ENCODE peak calls at places on chromosomes 13 and 19, in five cellular contexts. One of them, this sample, is unnamed.
A peak's percentile ranks its signal among the peaks of the same experiment; 100 is the strongest.

GRCh38 chr13:25966086-25966485 is 85.7 kb downstream of the SHISA2 start:
- DNase-seq in H1: no peak
- DNase-seq in GM12891: no peak
- DNase-seq in GM12878: no peak
- DNase-seq in K562: peak; percentile 6
- DNase-seq in this sample: no peak

GRCh38 chr19:19120308-19121156 is 17.7 kb downstream of the TMEM161A start:
- DNase-seq in H1: peak; percentile 99
- DNase-seq in GM12891: no peak
- DNase-seq in GM12878: no peak
- DNase-seq in K562: peak; percentile 99
- DNase-seq in this sample: no peak

GRCh38 chr19:16371540-16371986 is 46.9 kb downstream of the KLF2 start:
- DNase-seq in H1: no peak
- DNase-seq in GM12891: peak; percentile 67
- DNase-seq in GM12878: peak; percentile 79
- DNase-seq in K562: peak; percentile 75
- DNase-seq in this sample: peak; percentile 71

GRCh38 chr13:78187781-78188180 is 269.1 kb upstream of the EDNRB start:
- DNase-seq in H1: no peak
- DNase-seq in GM12891: no peak
- DNase-seq in GM12878: no peak
- DNase-seq in K562: no peak
- DNase-seq in this sample: no peak

GRCh38 chr19:39083983-39084731 is at the start of gene ACP7:
- DNase-seq in H1: no peak
- DNase-seq in GM12891: no peak
- DNase-seq in GM12878: no peak
- DNase-seq in K562: no peak
- DNase-seq in this sample: no peak

GRCh38 chr13:84609716-84610115 is 727.4 kb upstream of the SLITRK1 start:
- DNase-seq in H1: no peak
- DNase-seq in GM12891: no peak
- DNase-seq in GM12878: no peak
- DNase-seq in K562: no peak
- DNase-seq in this sample: no peak

GRCh38 chr19:11405846-11406643 is 13.1 kb downstream of the RGL3 start:
- DNase-seq in H1: no peak
- DNase-seq in GM12891: no peak
- DNase-seq in GM12878: no peak
- DNase-seq in K562: no peak
- DNase-seq in this sample: no peak

GRCh38 chr13:41985788-41986508 is 25.0 kb upstream of the VWA8 start:
- DNase-seq in H1: no peak
- DNase-seq in GM12891: no peak
- DNase-seq in GM12878: no peak
- DNase-seq in K562: no peak
- DNase-seq in this sample: no peak

GRCh38 chr13:40336228-40337221 is 329.9 kb downstream of the FOXO1 start:
- DNase-seq in H1: no peak
- DNase-seq in GM12891: no peak
- DNase-seq in GM12878: no peak
- DNase-seq in K562: no peak
- DNase-seq in this sample: no peak

GRCh38 chr13:75175575-75175974 is 306.4 kb downstream of the TBC1D4 start:
- DNase-seq in H1: no peak
- DNase-seq in GM12891: no peak
- DNase-seq in GM12878: no peak
- DNase-seq in K562: no peak
- DNase-seq in this sample: no peak

GRCh38 chr13:71968025-71968424 is 101.0 kb upstream of the DACH1 start:
- DNase-seq in H1: peak; percentile 53
- DNase-seq in GM12891: no peak
- DNase-seq in GM12878: no peak
- DNase-seq in K562: no peak
- DNase-seq in this sample: no peak

GRCh38 chr19:8577247-8577646 is at the start of gene MYO1F:
- DNase-seq in H1: no peak
- DNase-seq in GM12891: no peak
- DNase-seq in GM12878: no peak
- DNase-seq in K562: peak; percentile 58
- DNase-seq in this sample: no peak

GRCh38 chr19:47663911-47664771 is 49.1 kb upstream of the EHD2 start:
- DNase-seq in H1: no peak
- DNase-seq in GM12891: no peak
- DNase-seq in GM12878: no peak
- DNase-seq in K562: peak; percentile 71
- DNase-seq in this sample: no peak

DNA sequence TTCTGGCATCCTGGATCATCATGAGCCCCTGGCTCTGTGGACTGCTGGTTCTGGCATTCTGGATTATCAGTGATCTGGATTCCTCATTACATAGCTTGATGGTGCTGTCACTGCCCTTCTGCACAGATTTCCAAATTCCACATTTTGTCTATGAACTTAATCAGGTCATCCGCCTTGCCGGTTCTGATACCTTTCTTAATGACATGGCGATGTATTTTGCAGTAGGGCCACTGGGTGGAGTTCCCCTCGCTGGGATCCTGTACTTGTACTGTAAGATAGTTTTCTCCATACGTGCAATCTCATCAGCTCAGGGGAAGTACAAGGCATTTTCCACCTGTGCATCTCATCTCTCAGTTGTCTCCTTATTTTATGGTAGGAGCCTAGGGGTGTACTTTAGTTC is 24.4 kb upstream of the OR7C2 start:
- DNase-seq in H1: no peak
- DNase-seq in GM12891: no peak
- DNase-seq in GM12878: no peak
- DNase-seq in K562: no peak
- DNase-seq in this sample: no peak
- TF ChIP-seq TAF1 in H1: no peak
- TF ChIP-seq TAF1 in GM12891: no peak
- TF ChIP-seq TAF1 in GM12878: no peak
- TF ChIP-seq TAF1 in K562: no peak
- TF ChIP-seq TAF1 in this sample: no peak

GRCh38 chr19:3682286-3682685 is 18.0 kb downstream of the PIP5K1C start:
- DNase-seq in H1: no peak
- DNase-seq in GM12891: no peak
- DNase-seq in GM12878: no peak
- DNase-seq in K562: no peak
- DNase-seq in this sample: no peak

GRCh38 chr19:3680939-3681338 is 19.3 kb downstream of the PIP5K1C start:
- DNase-seq in H1: no peak
- DNase-seq in GM12891: no peak
- DNase-seq in GM12878: no peak
- DNase-seq in K562: no peak
- DNase-seq in this sample: no peak

GRCh38 chr19:3683866-3684816 is 16.1 kb downstream of the PIP5K1C start:
- DNase-seq in H1: no peak
- DNase-seq in GM12891: peak; percentile 75
- DNase-seq in GM12878: no peak
- DNase-seq in K562: peak; percentile 79
- DNase-seq in this sample: peak; percentile 70

GRCh38 chr19:3683405-3683865 is 16.8 kb downstream of the PIP5K1C start:
- DNase-seq in H1: peak; percentile 79
- DNase-seq in GM12891: no peak
- DNase-seq in GM12878: no peak
- DNase-seq in K562: peak; percentile 70
- DNase-seq in this sample: no peak

GRCh38 chr19:3682741-3683404 is 17.4 kb downstream of the PIP5K1C start:
- DNase-seq in H1: no peak
- DNase-seq in GM12891: no peak
- DNase-seq in GM12878: no peak
- DNase-seq in K562: peak; percentile 67
- DNase-seq in this sample: no peak
- TF ChIP-seq TAF1 in H1: no peak
- TF ChIP-seq TAF1 in GM12891: no peak
- TF ChIP-seq TAF1 in GM12878: no peak
- TF ChIP-seq TAF1 in K562: no peak
- TF ChIP-seq TAF1 in this sample: no peak

GRCh38 chr19:15161028-15161984 is 39.5 kb downstream of the NOTCH3 start:
- DNase-seq in H1: no peak
- DNase-seq in GM12891: peak; percentile 66
- DNase-seq in GM12878: no peak
- DNase-seq in K562: peak; percentile 72
- DNase-seq in this sample: no peak
- TF ChIP-seq TAF1 in H1: no peak
- TF ChIP-seq TAF1 in GM12891: no peak
- TF ChIP-seq TAF1 in GM12878: no peak
- TF ChIP-seq TAF1 in K562: no peak
- TF ChIP-seq TAF1 in this sample: no peak

GRCh38 chr13:27360562-27360961 is 63.9 kb upstream of the GTF3A start:
- DNase-seq in H1: no peak
- DNase-seq in GM12891: no peak
- DNase-seq in GM12878: no peak
- DNase-seq in K562: no peak
- DNase-seq in this sample: no peak
- TF ChIP-seq TAF1 in H1: no peak
- TF ChIP-seq TAF1 in GM12891: no peak
- TF ChIP-seq TAF1 in GM12878: no peak
- TF ChIP-seq TAF1 in K562: no peak
- TF ChIP-seq TAF1 in this sample: no peak

GRCh38 chr13:91721413-91721812 is 323.0 kb downstream of the GPC5 start:
- DNase-seq in H1: no peak
- DNase-seq in GM12891: no peak
- DNase-seq in GM12878: peak; percentile 3
- DNase-seq in K562: no peak
- DNase-seq in this sample: no peak
- TF ChIP-seq TAF1 in H1: no peak
- TF ChIP-seq TAF1 in GM12891: no peak
- TF ChIP-seq TAF1 in GM12878: no peak
- TF ChIP-seq TAF1 in K562: no peak
- TF ChIP-seq TAF1 in this sample: no peak

GRCh38 chr19:53311897-53312296 is 21.7 kb upstream of the ZNF845 start:
- DNase-seq in H1: no peak
- DNase-seq in GM12891: no peak
- DNase-seq in GM12878: no peak
- DNase-seq in K562: no peak
- DNase-seq in this sample: no peak

GRCh38 chr19:53311044-53311443 is 22.5 kb upstream of the ZNF845 start:
- DNase-seq in H1: no peak
- DNase-seq in GM12891: no peak
- DNase-seq in GM12878: no peak
- DNase-seq in K562: no peak
- DNase-seq in this sample: no peak

DNA sequence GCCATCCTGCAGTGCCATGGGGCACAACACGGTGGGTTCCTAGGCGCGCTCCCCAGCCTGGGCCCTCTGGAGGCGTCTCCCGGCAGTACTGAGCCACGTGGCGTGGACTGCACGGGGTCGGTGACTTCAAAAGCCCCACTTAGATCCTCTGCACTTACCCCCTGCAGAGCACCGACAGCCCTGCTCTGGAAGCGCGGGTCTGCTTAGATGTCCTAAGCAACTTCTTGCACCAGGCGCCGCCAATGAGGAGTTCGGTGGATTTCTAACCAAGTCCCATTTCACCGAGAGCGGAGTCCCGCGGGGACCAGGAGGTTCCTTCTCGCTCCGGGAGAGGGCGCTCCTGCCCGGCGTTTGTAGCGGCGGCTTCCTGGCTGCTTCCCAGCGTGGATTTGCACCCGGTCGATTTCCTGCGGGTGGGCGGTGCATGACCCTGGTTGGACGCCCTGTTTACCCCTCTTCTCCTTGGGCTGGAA is 25.2 kb upstream of the ZNF845 start:
- DNase-seq in H1: peak; percentile 56
- DNase-seq in GM12891: no peak
- DNase-seq in GM12878: no peak
- DNase-seq in K562: peak; percentile 23
- DNase-seq in this sample: no peak
- TF ChIP-seq TAF1 in H1: no peak
- TF ChIP-seq TAF1 in GM12891: no peak
- TF ChIP-seq TAF1 in GM12878: no peak
- TF ChIP-seq TAF1 in K562: no peak
- TF ChIP-seq TAF1 in this sample: no peak

GRCh38 chr13:36630181-36630806 is 43.5 kb upstream of the SERTM1 start:
- DNase-seq in H1: no peak
- DNase-seq in GM12891: no peak
- DNase-seq in GM12878: no peak
- DNase-seq in K562: no peak
- DNase-seq in this sample: no peak
- TF ChIP-seq TAF1 in H1: no peak
- TF ChIP-seq TAF1 in GM12891: no peak
- TF ChIP-seq TAF1 in GM12878: no peak
- TF ChIP-seq TAF1 in K562: no peak
- TF ChIP-seq TAF1 in this sample: no peak

GRCh38 chr13:38763446-38764381 is 76.8 kb downstream of the FREM2 start:
- DNase-seq in H1: peak; percentile 19
- DNase-seq in GM12891: no peak
- DNase-seq in GM12878: no peak
- DNase-seq in K562: peak; percentile 24
- DNase-seq in this sample: no peak
- TF ChIP-seq TAF1 in H1: no peak
- TF ChIP-seq TAF1 in GM12891: no peak
- TF ChIP-seq TAF1 in GM12878: no peak
- TF ChIP-seq TAF1 in K562: no peak
- TF ChIP-seq TAF1 in this sample: no peak

GRCh38 chr19:5915782-5916165 is 1.7 kb downstream of the CAPS start:
- DNase-seq in H1: no peak
- DNase-seq in GM12891: no peak
- DNase-seq in GM12878: no peak
- DNase-seq in K562: no peak
- DNase-seq in this sample: no peak

GRCh38 chr19:5916201-5916708 is 2.2 kb downstream of the CAPS start:
- DNase-seq in H1: no peak
- DNase-seq in GM12891: no peak
- DNase-seq in GM12878: no peak
- DNase-seq in K562: no peak
- DNase-seq in this sample: no peak

GRCh38 chr19:5914946-5915781 is 1.1 kb downstream of the CAPS start:
- DNase-seq in H1: no peak
- DNase-seq in GM12891: no peak
- DNase-seq in GM12878: no peak
- DNase-seq in K562: no peak
- DNase-seq in this sample: no peak

GRCh38 chr19:5914358-5914774 is 312 bp downstream of the CAPS start:
- DNase-seq in H1: no peak
- DNase-seq in GM12891: no peak
- DNase-seq in GM12878: no peak
- DNase-seq in K562: no peak
- DNase-seq in this sample: no peak

DNA sequence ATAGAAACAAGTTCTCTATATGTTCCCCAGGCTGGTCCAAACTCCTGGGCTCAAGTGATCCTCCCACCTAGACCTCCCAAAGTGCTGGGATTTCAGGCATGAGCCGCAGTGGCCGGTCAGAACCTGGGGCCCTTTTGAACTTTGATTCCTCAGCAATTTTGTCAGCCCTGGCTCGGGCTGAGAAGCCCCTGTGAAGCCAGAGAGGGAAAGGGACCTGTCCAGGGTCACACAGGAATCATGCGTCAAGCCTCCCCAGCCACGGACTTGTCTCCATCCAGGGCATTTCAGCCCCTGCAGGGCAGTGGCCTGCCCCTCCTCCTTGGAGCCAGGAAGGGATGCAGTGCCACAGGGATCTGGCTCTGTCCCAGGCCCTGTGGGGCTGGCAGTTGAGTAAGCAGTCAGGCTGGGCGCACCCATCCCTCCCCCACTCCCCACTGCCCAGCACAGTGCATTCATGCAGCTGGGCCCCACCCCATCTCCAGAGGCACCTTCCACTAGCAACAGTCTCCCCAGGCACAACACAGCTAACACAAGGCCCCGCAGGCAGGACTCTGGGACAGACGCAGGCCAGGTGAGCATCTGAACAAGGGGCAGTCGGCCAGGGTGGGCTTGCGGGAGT is at the start of gene CAPS:
- DNase-seq in H1: no peak
- DNase-seq in GM12891: no peak
- DNase-seq in GM12878: no peak
- DNase-seq in K562: no peak
- DNase-seq in this sample: no peak
- TF ChIP-seq TAF1 in H1: no peak
- TF ChIP-seq TAF1 in GM12891: no peak
- TF ChIP-seq TAF1 in GM12878: no peak
- TF ChIP-seq TAF1 in K562: no peak
- TF ChIP-seq TAF1 in this sample: no peak